ENCODE peak calls at places on chromosome 3, in four cellular contexts. M is endodermal cell, Q is hepatocyte, Z is BJ. N is an unnamed sample.

GRCh38 chr3:100269410-100270217 is 8.8 kb downstream of the TBC1D23 start:
- DNase-seq in M (no peak), Z (peak), Q (no peak), N (no peak)

GRCh38 chr3:68088216-68088615 is 433.8 kb upstream of the SUCLG2 start:
- DNase-seq in Z (no peak), M (no peak), Q (no peak), N (no peak)

GRCh38 chr3:192869131-192870027 is 48.3 kb downstream of the MB21D2 start:
- DNase-seq in Q (no peak), M (no peak), Z (no peak), N (no peak)

GRCh38 chr3:156516284-156516683 is 38.6 kb downstream of the SSR3 start:
- DNase-seq in Z (no peak), Q (no peak), M (no peak), N (no peak)

GRCh38 chr3:42705962-42706585 is 3.5 kb upstream of the HHATL start:
- DNase-seq in Q (no peak), M (no peak), Z (no peak), N (no peak)

GRCh38 chr3:195356151-195357086 is 85.5 kb upstream of the XXYLT1 start:
- DNase-seq in M (peak), Z (no peak), Q (no peak), N (peak)

GRCh38 chr3:179880868-179881267 is 155.9 kb downstream of the PEX5L start:
- DNase-seq in M (peak), Q (no peak), Z (no peak), N (no peak)

GRCh38 chr3:125145751-125146475 is 66.6 kb downstream of the SLC12A8 start:
- DNase-seq in Z (no peak), M (no peak), Q (no peak), N (no peak)

GRCh38 chr3:47871389-47871788 is 68.5 kb downstream of the DHX30 start:
- DNase-seq in Z (no peak), M (no peak), Q (peak), N (no peak)

GRCh38 chr3:136750922-136751258 is 1.3 kb downstream of the STAG1 start:
- DNase-seq in Z (peak), Q (no peak), M (no peak), N (no peak)

GRCh38 chr3:71978150-71978721 is 193.3 kb upstream of the PROK2 start:
- DNase-seq in M (no peak), Z (no peak), Q (no peak), N (no peak)

GRCh38 chr3:146131616-146132410 is 29.2 kb downstream of the PLOD2 start:
- DNase-seq in M (no peak), Q (no peak), Z (peak), N (no peak)

GRCh38 chr3:102059145-102059943 is 210.0 kb downstream of the NFKBIZ start:
- DNase-seq in Z (no peak), Q (no peak), M (no peak), N (no peak)

GRCh38 chr3:102060814-102061213 is 211.5 kb downstream of the NFKBIZ start:
- DNase-seq in M (no peak), Z (no peak), Q (peak), N (no peak)

GRCh38 chr3:102066470-102066869 is 217.2 kb downstream of the NFKBIZ start:
- DNase-seq in Q (no peak), M (no peak), Z (no peak), N (no peak)

GRCh38 chr3:102068327-102068726 is 219.0 kb downstream of the NFKBIZ start:
- DNase-seq in Z (no peak), M (no peak), Q (no peak), N (no peak)

DNA sequence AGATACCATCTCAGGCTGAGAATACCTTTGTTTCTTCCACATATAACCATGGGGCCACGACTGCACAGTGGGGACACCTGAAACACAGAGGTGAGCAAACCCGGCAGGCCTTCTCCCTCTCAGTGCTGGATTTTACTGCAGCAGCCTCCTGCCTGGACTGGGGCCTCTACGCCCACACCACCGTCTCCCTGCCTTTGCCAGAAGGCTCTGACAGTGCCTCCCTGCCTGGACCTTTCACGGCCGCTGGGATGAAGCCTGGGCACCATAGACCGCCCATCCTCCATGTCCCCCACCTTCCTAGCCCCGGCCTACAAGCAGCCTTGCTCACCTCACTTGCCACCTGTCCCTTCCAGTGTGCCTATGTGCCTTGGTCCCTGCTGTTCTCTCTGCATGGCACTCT is 214.3 kb downstream of the NFKBIZ start:
- DNase-seq in Z (no peak), Q (no peak), M (no peak), N (no peak)
- H3K4me3 ChIP-seq in Z (no peak), Q (no peak), M (no peak), N (no peak)

GRCh38 chr3:84759361-84759760 is 199.4 kb upstream of the CADM2 start:
- DNase-seq in Z (no peak), M (no peak), Q (no peak), N (no peak)
- H3K4me3 ChIP-seq in Z (no peak), M (no peak), Q (no peak), N (no peak)

GRCh38 chr3:15798533-15799245 is 910 bp upstream of the ANKRD28 start:
- DNase-seq in Q (no peak), Z (no peak), M (no peak), N (no peak)

GRCh38 chr3:15796331-15796730 is 1.4 kb downstream of the ANKRD28 start:
- DNase-seq in Q (no peak), M (no peak), Z (no peak), N (no peak)

GRCh38 chr3:15796771-15797599 is 794 bp downstream of the ANKRD28 start:
- DNase-seq in M (peak), Q (peak), Z (no peak), N (peak)

GRCh38 chr3:15795563-15796308 is 2.0 kb downstream of the ANKRD28 start:
- DNase-seq in M (no peak), Q (no peak), Z (no peak), N (no peak)

DNA sequence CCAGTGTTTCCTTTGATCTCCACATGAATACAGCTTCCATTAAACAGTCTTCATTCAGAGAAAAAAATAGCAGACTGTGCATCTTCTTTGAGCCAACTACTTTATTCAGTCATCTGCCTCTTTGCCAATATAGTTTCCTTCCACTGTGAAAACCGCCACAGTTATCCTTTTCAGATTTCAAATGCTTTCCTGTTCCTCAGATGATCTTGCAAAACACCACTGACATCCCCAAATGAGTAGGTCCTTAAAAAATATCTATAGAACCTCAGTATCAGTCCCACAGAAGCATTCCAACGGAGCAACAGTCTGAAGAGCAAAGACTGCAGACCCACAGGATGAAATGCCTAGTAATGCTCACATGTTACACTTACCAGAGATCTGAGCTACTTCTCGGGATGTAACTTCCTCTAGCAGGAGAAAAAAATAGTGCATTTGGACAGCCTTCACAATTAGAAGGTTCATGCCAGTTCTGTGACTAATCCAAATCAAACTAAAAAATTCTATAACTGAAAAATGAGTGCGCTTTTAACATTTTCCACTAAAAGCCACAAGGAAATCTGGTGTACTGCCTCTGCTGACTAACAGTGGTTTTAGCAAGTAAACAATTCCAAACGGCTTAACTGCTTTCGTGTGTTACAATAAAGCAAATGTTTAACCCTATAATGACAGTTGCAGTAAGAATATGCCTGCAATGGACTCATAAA is at the start of gene ANKRD28:
- DNase-seq in Z (peak), Q (peak), M (peak), N (no peak)
- H3K4me3 ChIP-seq in Z (peak), Q (peak), M (peak), N (peak)

GRCh38 chr3:74129056-74129455 is 485.4 kb downstream of the CNTN3 start:
- DNase-seq in Q (no peak), M (no peak), Z (no peak), N (no peak)
- H3K4me3 ChIP-seq in Q (no peak), M (no peak), Z (no peak), N (no peak)